ENCODE peak calls at places on chromosome 5, in five cellular contexts. Z is CD8-positive, alpha-beta T cell; P is CD8-positive, alpha-beta memory T cell; M is MG63; C is transverse colon. N is an unnamed sample. For H3K36me3, the result is how much of the 10 kb centered on the place peaks cover.

GRCh38 chr5:54470677-54471076 is 15.2 kb downstream of the HSPB3 start:
- DNase-seq in C (no peak), Z (no peak), P (no peak), M (peak), N (no peak)

GRCh38 chr5:75656311-75657003 is 45.2 kb downstream of the ANKDD1B start:
- DNase-seq in Z (no peak), C (no peak), M (peak), P (no peak), N (no peak)

GRCh38 chr5:66807743-66808142 is 211.6 kb downstream of the MAST4 start:
- DNase-seq in C (peak), M (peak), P (no peak), Z (no peak), N (no peak)

GRCh38 chr5:113151641-113152040 is 175.0 kb downstream of the DCP2 start:
- DNase-seq in P (no peak), M (no peak), Z (no peak), C (no peak), N (no peak)

GRCh38 chr5:144698454-144698853 is 527.8 kb downstream of the KCTD16 start:
- DNase-seq in M (no peak), Z (no peak), C (no peak), P (no peak), N (no peak)

GRCh38 chr5:34538026-34538672 is 118.0 kb upstream of the RAI14 start:
- DNase-seq in P (no peak), C (no peak), Z (no peak), M (no peak), N (no peak)

GRCh38 chr5:177508837-177509236 is 789 bp downstream of the DOK3 start:
- DNase-seq in Z (no peak), C (no peak), M (no peak), P (no peak), N (no peak)

GRCh38 chr5:64594601-64595518 is 89.0 kb downstream of the RGS7BP start:
- DNase-seq in Z (no peak), P (no peak), C (no peak), M (no peak), N (no peak)

GRCh38 chr5:35131723-35132122 is 84.0 kb upstream of the AGXT2 start:
- DNase-seq in Z (no peak), M (peak), C (no peak), P (no peak), N (no peak)

GRCh38 chr5:139268364-139269202 is 25.0 kb upstream of the MATR3 start:
- DNase-seq in M (no peak), P (no peak), Z (no peak), C (no peak), N (no peak)

GRCh38 chr5:168802337-168802736 is 223.2 kb upstream of the PANK3 start:
- DNase-seq in Z (no peak), P (no peak), M (no peak), C (no peak), N (no peak)

GRCh38 chr5:149714877-149715502 is 15.1 kb upstream of the PPARGC1B start:
- DNase-seq in M (no peak), Z (no peak), C (no peak), P (no peak), N (no peak)

GRCh38 chr5:157596449-157596848 is 20.9 kb upstream of the ADAM19 start:
- DNase-seq in M (no peak), C (peak), P (no peak), Z (no peak), N (no peak)

GRCh38 chr5:64207978-64208377 is 42.3 kb downstream of the RNF180 start:
- DNase-seq in M (no peak), C (no peak), P (no peak), Z (no peak), N (no peak)

GRCh38 chr5:114360362-114360761 is 1.5 kb upstream of the KCNN2 start:
- DNase-seq in Z (no peak), C (no peak), M (no peak), P (no peak), N (no peak)

GRCh38 chr5:99104538-99105132 is 175.8 kb upstream of the CHD1 start:
- DNase-seq in C (no peak), M (no peak), P (peak), Z (no peak), N (no peak)

GRCh38 chr5:80191991-80192398 is 63.9 kb downstream of the SERINC5 start:
- DNase-seq in P (peak), C (peak), Z (no peak), M (no peak), N (no peak)

GRCh38 chr5:108858959-108859358 is 111.3 kb downstream of the FER start:
- DNase-seq in P (no peak), Z (no peak), C (no peak), M (no peak), N (no peak)

GRCh38 chr5:151104795-151105194 is 24.0 kb upstream of the TNIP1 start:
- DNase-seq in M (no peak), Z (no peak), P (no peak), C (peak), N (peak)

GRCh38 chr5:107502711-107503110 is 168.0 kb downstream of the EFNA5 start:
- DNase-seq in Z (no peak), M (no peak), C (no peak), P (no peak), N (no peak)

GRCh38 chr5:65108786-65109743 is 340.3 kb downstream of the CWC27 start:
- DNase-seq in C (no peak), Z (no peak), P (no peak), M (no peak), N (peak)

GRCh38 chr5:134813407-134813806 is 32.4 kb upstream of the C5orf24 start:
- DNase-seq in M (no peak), P (no peak), C (no peak), Z (no peak), N (no peak)
- H3K36me3 ChIP-seq in M (half or more), P (under half), C (half or more), Z (under half), N (under half)

DNA sequence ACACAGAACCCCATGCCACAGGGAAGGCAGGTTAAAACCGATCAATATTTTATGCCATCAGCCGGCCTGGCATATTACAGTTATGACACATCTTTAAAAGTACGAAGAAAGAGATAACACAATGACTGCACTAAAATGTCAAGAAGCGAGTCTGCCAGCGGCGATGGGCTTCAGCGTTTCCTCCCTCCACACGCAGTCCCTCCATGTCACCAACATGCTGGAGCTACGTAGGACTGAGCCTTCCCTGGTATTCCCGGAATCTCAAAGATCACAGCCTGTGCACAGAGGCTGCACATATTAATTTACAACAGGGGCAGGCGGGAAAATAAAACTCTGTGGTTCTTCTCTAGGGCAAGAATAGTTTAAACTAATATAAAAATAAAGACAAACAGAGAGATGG is 257.7 kb downstream of the IRX1 start:
- DNase-seq in M (no peak), P (no peak), C (no peak), Z (no peak), N (no peak)
- H3K4me3 ChIP-seq in M (no peak), P (no peak), C (no peak), Z (no peak), N (no peak)

GRCh38 chr5:141729387-141730006 is 47.5 kb upstream of the ARAP3 start:
- DNase-seq in P (no peak), C (no peak), M (no peak), Z (no peak), N (no peak)

GRCh38 chr5:141725909-141726308 is 43.9 kb upstream of the ARAP3 start:
- DNase-seq in P (no peak), Z (no peak), C (no peak), M (peak), N (peak)
- H3K36me3 ChIP-seq in P (under half), Z (under half), C (under half), M (under half), N (under half)

GRCh38 chr5:56055859-56056258 is 61.1 kb upstream of the IL6ST start:
- DNase-seq in P (no peak), Z (no peak), C (no peak), M (no peak), N (no peak)

GRCh38 chr5:56055287-56055686 is 60.5 kb upstream of the IL6ST start:
- DNase-seq in C (no peak), M (no peak), Z (no peak), P (no peak), N (no peak)

GRCh38 chr5:56059854-56060253 is 65.1 kb upstream of the IL6ST start:
- DNase-seq in P (no peak), Z (no peak), M (no peak), C (no peak), N (no peak)

GRCh38 chr5:56054651-56055050 is 59.9 kb upstream of the IL6ST start:
- DNase-seq in P (no peak), Z (no peak), C (no peak), M (no peak), N (no peak)

GRCh38 chr5:56056875-56057274 is 62.1 kb upstream of the IL6ST start:
- DNase-seq in Z (no peak), P (no peak), C (no peak), M (no peak), N (no peak)
- H3K4me3 ChIP-seq in Z (no peak), P (peak), C (no peak), M (no peak), N (no peak)

DNA sequence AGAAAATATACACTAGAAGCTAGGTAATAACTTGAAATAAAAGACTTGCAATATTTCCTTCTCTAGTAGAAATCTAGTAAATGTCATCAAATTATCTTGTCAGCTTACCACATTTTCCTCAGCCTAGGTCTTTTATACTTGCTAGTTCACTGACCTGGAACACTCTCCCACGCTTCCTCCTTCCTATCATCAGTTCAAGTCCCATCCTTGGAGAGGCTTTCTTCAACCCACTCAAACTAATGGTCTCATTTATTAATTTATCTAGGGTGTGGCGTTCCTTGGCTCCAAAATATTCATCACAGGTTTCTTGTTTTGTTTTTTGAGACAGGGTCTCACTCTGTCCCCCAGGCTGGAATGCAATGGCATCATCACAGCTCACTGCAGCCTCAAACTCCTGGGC is 2.9 kb downstream of the FAM13B start:
- DNase-seq in C (no peak), P (no peak), M (no peak), Z (no peak), N (no peak)
- H3K36me3 ChIP-seq in C (under half), P (under half), M (under half), Z (under half), N (under half)

GRCh38 chr5:173941102-173941501 is 47.9 kb upstream of the C5orf47 start:
- DNase-seq in M (no peak), P (no peak), C (no peak), Z (no peak), N (no peak)
- H3K4me3 ChIP-seq in M (no peak), P (no peak), C (no peak), Z (no peak), N (no peak)

GRCh38 chr5:154970759-154971158 is 29.9 kb downstream of the MRPL22 start:
- DNase-seq in Z (no peak), M (peak), P (no peak), C (no peak), N (no peak)

GRCh38 chr5:154967419-154968024 is 26.6 kb downstream of the MRPL22 start:
- DNase-seq in C (no peak), Z (no peak), M (no peak), P (no peak), N (no peak)

GRCh38 chr5:154962494-154962893 is 21.6 kb downstream of the MRPL22 start:
- DNase-seq in Z (no peak), P (no peak), M (no peak), C (no peak), N (no peak)

GRCh38 chr5:154968953-154969352 is 28.1 kb downstream of the MRPL22 start:
- DNase-seq in C (no peak), P (no peak), M (no peak), Z (no peak), N (no peak)

GRCh38 chr5:154966081-154966841 is 25.4 kb downstream of the MRPL22 start:
- DNase-seq in P (no peak), M (no peak), Z (no peak), C (no peak), N (no peak)
- H3K36me3 ChIP-seq in P (under half), M (under half), Z (under half), C (under half), N (under half)

DNA sequence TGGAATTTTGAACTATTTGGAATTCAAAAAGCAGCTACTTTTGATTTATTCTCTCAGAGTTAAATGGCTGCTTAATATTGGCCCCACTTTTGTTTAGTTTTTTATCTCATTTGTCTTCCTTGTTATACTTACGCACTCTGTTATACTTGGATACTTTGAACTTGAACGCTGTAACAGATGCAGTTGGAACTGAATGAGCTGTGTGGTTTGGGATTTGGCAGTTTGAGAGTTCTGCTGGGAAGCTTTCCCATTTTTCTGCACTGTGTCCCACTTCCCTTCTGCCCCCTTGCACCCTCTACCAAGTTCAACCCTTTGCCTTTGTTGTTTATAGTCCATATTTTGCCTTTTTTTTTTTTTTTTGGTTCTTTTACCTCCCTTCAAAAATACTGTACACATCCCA is 3.8 kb downstream of the RHOBTB3 start:
- DNase-seq in M (peak), C (no peak), Z (no peak), P (no peak), N (no peak)
- H3K4me3 ChIP-seq in M (peak), C (peak), Z (no peak), P (no peak), N (peak)

DNA sequence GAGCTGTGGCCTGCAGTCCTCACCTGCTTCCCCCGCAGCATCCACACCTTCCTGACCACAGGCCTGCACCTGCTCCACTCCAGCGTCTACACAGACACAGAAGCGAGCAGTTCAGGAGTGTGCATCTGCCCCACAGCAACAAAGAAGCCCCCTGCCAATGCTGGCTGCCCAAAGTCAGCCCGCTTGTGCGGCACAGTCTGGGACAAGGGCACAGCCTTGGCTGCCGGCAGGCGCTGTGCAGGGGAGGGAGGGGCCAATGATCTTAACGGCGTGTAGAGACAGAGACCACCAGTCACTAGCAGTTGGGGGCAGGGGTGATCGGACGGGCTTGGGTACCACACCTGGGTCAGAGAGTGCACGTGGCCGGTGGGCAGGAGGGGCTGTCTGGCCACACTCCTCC is 6.5 kb downstream of the BRD9 start:
- DNase-seq in M (no peak), P (no peak), Z (no peak), C (no peak), N (no peak)
- H3K36me3 ChIP-seq in M (half or more), P (half or more), Z (half or more), C (half or more), N (half or more)

N was measured in BJ.